ENCODE peak calls at places on chromosomes 2 and 18, in ten cellular contexts. E is stomach; W is CD8-positive, alpha-beta memory T cell; H is CD4-positive, alpha-beta memory T cell; U is CD8-positive, alpha-beta T cell; Q is K562; V is neural progenitor cell; B is keratinocyte; G is tibial nerve; K is tibial artery. N is an unnamed sample.

GRCh38 chr2:206443735-206444527 is 599 bp downstream of the ADAM23 start:
- DNase-seq in B (no peak), U (no peak), Q (no peak), V (peak; percentile 86), G (no peak), E (no peak), H (peak; percentile 0), W (no peak), K (no peak), N (peak; percentile 77)

GRCh38 chr2:219274392-219274921 is 4.7 kb upstream of the DNAJB2 start:
- DNase-seq in Q (no peak), U (no peak), G (no peak), K (peak; percentile 38), B (peak; percentile 96), E (no peak), H (no peak), W (no peak), V (no peak), N (peak; percentile 88)

GRCh38 chr2:196233808-196234501 is 62.6 kb upstream of the STK17B start:
- DNase-seq in B (no peak), E (no peak), K (no peak), W (peak; percentile 55), V (no peak), U (no peak), H (no peak), Q (no peak), G (no peak), N (peak; percentile 29)

GRCh38 chr2:24874025-24874424 is 46.0 kb downstream of the ADCY3 start:
- DNase-seq in G (no peak), K (no peak), U (no peak), Q (no peak), B (no peak), V (no peak), H (no peak), W (no peak), E (no peak), N (no peak)

GRCh38 chr2:231399853-231400667 is 4.5 kb downstream of the B3GNT7 start:
- DNase-seq in G (no peak), B (no peak), K (peak; percentile 54), H (no peak), E (peak; percentile 64), V (no peak), U (no peak), Q (no peak), W (no peak), N (no peak)

GRCh38 chr2:191266201-191266600 is 21.0 kb downstream of the MYO1B start:
- DNase-seq in H (no peak), Q (no peak), W (no peak), U (no peak), E (no peak), B (no peak), K (no peak), G (no peak), V (no peak), N (no peak)

GRCh38 chr2:168457177-168457905 is 1.3 kb downstream of the CERS6 start:
- DNase-seq in E (no peak), W (no peak), H (peak; percentile 10), G (no peak), Q (no peak), U (no peak), K (no peak), B (no peak), V (no peak), N (peak; percentile 39)

GRCh38 chr2:69668598-69668997 is 25.1 kb upstream of the AAK1 start:
- DNase-seq in K (no peak), Q (no peak), W (no peak), E (no peak), V (no peak), B (no peak), U (no peak), H (no peak), G (no peak), N (no peak)

GRCh38 chr2:69830045-69830905 is 815 bp downstream of the GMCL1 start:
- DNase-seq in B (no peak), H (peak; percentile 51), G (no peak), V (peak; percentile 61), W (peak; percentile 60), U (peak; percentile 34), E (peak; percentile 48), Q (peak; percentile 31), K (peak; percentile 38), N (peak; percentile 47)

GRCh38 chr18:13463526-13463925 is 245.0 kb downstream of the LDLRAD4 start:
- DNase-seq in E (no peak), V (no peak), Q (no peak), U (no peak), W (no peak), G (no peak), K (no peak), B (no peak), H (no peak), N (no peak)

GRCh38 chr18:25075793-25076192 is 276.2 kb downstream of the ZNF521 start:
- DNase-seq in E (no peak), K (no peak), W (no peak), U (no peak), G (no peak), B (no peak), V (no peak), H (no peak), Q (no peak), N (peak; percentile 59)

DNA sequence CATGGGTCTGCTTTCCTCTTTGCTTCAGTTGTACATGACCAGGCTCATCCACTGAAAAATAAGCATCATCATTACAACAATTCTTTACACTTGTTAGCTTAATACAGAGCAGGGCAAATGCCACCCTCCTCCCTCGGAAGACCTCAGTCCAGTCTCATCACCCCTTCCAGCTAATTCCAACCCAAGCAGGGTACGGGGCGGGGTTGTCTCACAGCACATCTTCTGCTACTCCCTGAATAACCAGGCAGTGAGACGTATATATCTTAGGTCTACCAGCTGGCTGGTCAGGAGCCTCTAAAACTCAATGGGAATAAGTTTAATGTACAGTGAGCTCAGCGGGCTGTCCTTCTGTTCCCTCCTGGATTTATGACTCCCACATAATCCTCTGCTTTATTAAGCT is 76.5 kb downstream of the CAPN13 start:
- DNase-seq in W (no peak), Q (no peak), B (no peak), E (no peak), H (no peak), K (no peak), V (no peak), G (no peak), U (no peak), N (no peak)
- H3K27me3 ChIP-seq in W (no peaks in the 10 kb centered on the region), Q (peaks cover 26% of the 10 kb centered on the region), B (peaks cover 3% of the 10 kb centered on the region), E (peaks cover 17% of the 10 kb centered on the region), H (peaks cover 5% of the 10 kb centered on the region), K (peaks cover 33% of the 10 kb centered on the region), V (no peaks in the 10 kb centered on the region), G (no peaks in the 10 kb centered on the region), U (no peaks in the 10 kb centered on the region), N (peaks cover 53% of the 10 kb centered on the region)

GRCh38 chr18:58863539-58864145 is 1.0 kb upstream of the ZNF532 start:
- DNase-seq in V (peak; percentile 87), K (peak; percentile 52), W (peak; percentile 19), G (no peak), E (peak; percentile 55), H (peak; percentile 24), Q (no peak), U (no peak), B (no peak), N (peak; percentile 67)
- H3K27me3 ChIP-seq in V (no peaks in the 10 kb centered on the region), K (no peaks in the 10 kb centered on the region), W (peaks cover 4% of the 10 kb centered on the region), G (no peaks in the 10 kb centered on the region), E (peaks cover 10% of the 10 kb centered on the region), H (peaks cover 9% of the 10 kb centered on the region), Q (no peaks in the 10 kb centered on the region), U (no peaks in the 10 kb centered on the region), B (no peaks in the 10 kb centered on the region), N (no peaks in the 10 kb centered on the region)

DNA sequence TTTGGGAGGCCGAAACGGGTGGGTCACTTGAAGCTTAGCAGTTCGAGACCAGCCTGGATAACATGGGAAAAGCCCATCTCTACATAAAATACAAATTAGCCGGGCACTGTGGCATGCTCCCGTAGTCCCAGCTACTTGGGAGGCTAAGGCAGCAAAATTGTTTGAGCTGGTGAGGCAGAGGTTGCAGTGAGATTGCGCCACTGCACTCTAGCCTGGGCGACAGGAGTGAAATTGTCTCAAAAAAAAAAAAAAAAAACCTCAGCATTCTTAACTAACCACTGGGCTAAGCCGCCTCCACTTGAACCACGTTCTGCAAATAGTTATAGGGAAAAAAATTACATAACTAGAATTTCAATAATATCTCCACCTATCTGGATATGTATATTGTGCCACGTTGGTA is 2.3 kb downstream of the FOXI3 start:
- DNase-seq in H (no peak), Q (no peak), E (no peak), V (no peak), B (no peak), U (no peak), G (no peak), W (no peak), K (no peak), N (no peak)
- H3K27me3 ChIP-seq in H (peaks cover 21% of the 10 kb centered on the region), Q (peaks cover 21% of the 10 kb centered on the region), E (peaks cover 98% of the 10 kb centered on the region), V (peaks cover 53% of the 10 kb centered on the region), B (peaks cover 43% of the 10 kb centered on the region), U (peaks cover 27% of the 10 kb centered on the region), G (peaks cover 91% of the 10 kb centered on the region), W (peaks cover 38% of the 10 kb centered on the region), K (peaks cover 93% of the 10 kb centered on the region), N (peaks cover 65% of the 10 kb centered on the region)

GRCh38 chr2:237380768-237381167 is 33.2 kb downstream of the COL6A3 start:
- DNase-seq in K (no peak), E (no peak), B (no peak), G (no peak), V (no peak), W (no peak), Q (no peak), H (no peak), U (no peak), N (no peak)
- H3K27me3 ChIP-seq in K (no peaks in the 10 kb centered on the region), E (no peaks in the 10 kb centered on the region), B (peaks cover 15% of the 10 kb centered on the region), G (no peaks in the 10 kb centered on the region), V (no peaks in the 10 kb centered on the region), W (no peaks in the 10 kb centered on the region), Q (no peaks in the 10 kb centered on the region), H (no peaks in the 10 kb centered on the region), U (no peaks in the 10 kb centered on the region), N (no peaks in the 10 kb centered on the region)

GRCh38 chr2:236998250-236998649 is 87.4 kb upstream of the COPS8 start:
- DNase-seq in B (no peak), E (no peak), Q (no peak), K (no peak), H (no peak), W (no peak), G (no peak), U (no peak), V (no peak), N (peak; percentile 37)
- H3K27me3 ChIP-seq in B (peaks cover 3% of the 10 kb centered on the region), E (no peaks in the 10 kb centered on the region), Q (no peaks in the 10 kb centered on the region), K (peaks cover 11% of the 10 kb centered on the region), H (no peaks in the 10 kb centered on the region), W (no peaks in the 10 kb centered on the region), G (no peaks in the 10 kb centered on the region), U (no peaks in the 10 kb centered on the region), V (no peaks in the 10 kb centered on the region), N (no peaks in the 10 kb centered on the region)

GRCh38 chr2:176461686-176462376 is 192.6 kb downstream of the MTX2 start:
- DNase-seq in B (no peak), W (no peak), E (no peak), U (no peak), H (no peak), G (no peak), Q (no peak), V (no peak), K (no peak), N (no peak)
- H3K27me3 ChIP-seq in B (no peaks in the 10 kb centered on the region), W (peaks cover 9% of the 10 kb centered on the region), E (peaks cover 76% of the 10 kb centered on the region), U (no peaks in the 10 kb centered on the region), H (peaks cover 8% of the 10 kb centered on the region), G (peaks cover 5% of the 10 kb centered on the region), Q (peaks cover 3% of the 10 kb centered on the region), V (no peaks in the 10 kb centered on the region), K (no peaks in the 10 kb centered on the region), N (no peaks in the 10 kb centered on the region)

N was measured in adipocyte.